ENCODE peak calls at places on chromosome 4, in eight cellular contexts. A is head of caudate nucleus; L is iris pigment epithelial cell; Z is EL; G is NCI-H524; O is naive thymus-derived CD8-positive, alpha-beta T cell; V is endothelial cell; I is NCI-H2171. U is an unnamed sample.
A peak's percentile ranks its signal among the peaks of the same experiment; 100 is the strongest.

GRCh38 chr4:56655209-56655626 is 25.9 kb downstream of the HOPX start:
- DNase-seq in A (peak; percentile 45), L (peak; percentile 30), Z (peak; percentile 57), G (peak; percentile 59), O (peak; percentile 8), V (peak; percentile 29), I (no peak), U (peak; percentile 18)

GRCh38 chr4:113410686-113411085 is 350.9 kb downstream of the CAMK2D start:
- DNase-seq in A (no peak), L (no peak), Z (no peak), G (no peak), O (no peak), V (no peak), I (no peak), U (no peak)

GRCh38 chr4:114615435-114615834 is 16.8 kb downstream of the UGT8 start:
- DNase-seq in A (no peak), L (no peak), Z (no peak), G (no peak), O (no peak), V (no peak), I (no peak), U (no peak)

GRCh38 chr4:88690355-88690754 is 7.3 kb downstream of the NAP1L5 start:
- DNase-seq in A (no peak), L (peak; percentile 75), Z (peak; percentile 39), G (no peak), O (no peak), V (no peak), I (no peak), U (peak; percentile 49)

GRCh38 chr4:1543561-1543960 is 137.3 kb upstream of the NKX1-1 start:
- DNase-seq in A (no peak), L (no peak), Z (no peak), G (no peak), O (no peak), V (no peak), I (no peak), U (no peak)

GRCh38 chr4:177220376-177220775 is 89.3 kb upstream of the NEIL3 start:
- DNase-seq in A (no peak), L (peak; percentile 33), Z (peak; percentile 37), G (no peak), O (no peak), V (no peak), I (no peak), U (peak; percentile 74)

GRCh38 chr4:148800943-148801342 is 358.7 kb upstream of the NR3C2 start:
- DNase-seq in A (no peak), L (no peak), Z (no peak), G (no peak), O (no peak), V (no peak), I (no peak), U (no peak)

GRCh38 chr4:11691236-11691635 is 262.5 kb upstream of the HS3ST1 start:
- DNase-seq in A (no peak), L (no peak), Z (no peak), G (no peak), O (no peak), V (no peak), I (no peak), U (no peak)

GRCh38 chr4:88802138-88802537 is 104.5 kb upstream of the NAP1L5 start:
- DNase-seq in A (no peak), L (no peak), Z (no peak), G (peak; percentile 0), O (no peak), V (no peak), I (no peak), U (no peak)

GRCh38 chr4:40157444-40157843 is 39.4 kb upstream of the RHOH start:
- DNase-seq in A (no peak), L (no peak), Z (no peak), G (no peak), O (no peak), V (no peak), I (no peak), U (no peak)

GRCh38 chr4:178275671-178276360 is 833.6 kb upstream of the AGA start:
- DNase-seq in A (no peak), L (no peak), Z (no peak), G (no peak), O (no peak), V (no peak), I (no peak), U (no peak)